ENCODE peak calls at places on chromosomes 16 and 17, in four cellular contexts. Z is cardiac muscle cell; F is gastrocnemius medialis; Q is effector memory CD4-positive, alpha-beta T cell. I is an unnamed sample. For H3K9me3, the result is how much of the 10 kb centered on the place peaks cover.

GRCh38 chr17:80962356-80963329 is 29.0 kb upstream of the CHMP6 start:
- DNase-seq in F (no peak), Q (no peak), Z (no peak), I (no peak)

GRCh38 chr16:67562526-67562917 is at the start of gene CTCF:
- DNase-seq in Q (peak), F (peak), Z (peak), I (peak)

GRCh38 chr16:17432902-17433576 is 37.7 kb downstream of the XYLT1 start:
- DNase-seq in Z (peak), Q (no peak), F (no peak), I (no peak)

GRCh38 chr17:79852748-79853147 is 13.5 kb upstream of the CBX4 start:
- DNase-seq in Z (peak), F (no peak), Q (no peak), I (no peak)

GRCh38 chr17:8109669-8110455 is 8.5 kb downstream of the ALOXE3 start:
- DNase-seq in Z (peak), F (no peak), Q (peak), I (peak)

GRCh38 chr17:70187383-70187782 is 18.1 kb downstream of the KCNJ2 start:
- DNase-seq in Q (no peak), Z (no peak), F (no peak), I (no peak)

GRCh38 chr16:14373901-14374300 is 256.2 kb downstream of the PARN start:
- DNase-seq in Q (no peak), Z (no peak), F (no peak), I (no peak)

GRCh38 chr17:74750327-74751069 is 2.1 kb downstream of the NHERF1 start:
- DNase-seq in Q (no peak), Z (no peak), F (no peak), I (no peak)

GRCh38 chr17:40433551-40434384 is 9.5 kb upstream of the IGFBP4 start:
- DNase-seq in Q (no peak), F (no peak), Z (no peak), I (no peak)

GRCh38 chr16:65681406-65681805 is 559.5 kb upstream of the CDH11 start:
- DNase-seq in Z (peak), F (no peak), Q (no peak), I (no peak)

GRCh38 chr17:36723459-36723858 is 122.1 kb downstream of the MRM1 start:
- DNase-seq in Z (no peak), F (no peak), Q (no peak), I (no peak)

GRCh38 chr16:51085271-51085670 is 65.8 kb downstream of the SALL1 start:
- DNase-seq in Q (no peak), Z (peak), F (no peak), I (no peak)

DNA sequence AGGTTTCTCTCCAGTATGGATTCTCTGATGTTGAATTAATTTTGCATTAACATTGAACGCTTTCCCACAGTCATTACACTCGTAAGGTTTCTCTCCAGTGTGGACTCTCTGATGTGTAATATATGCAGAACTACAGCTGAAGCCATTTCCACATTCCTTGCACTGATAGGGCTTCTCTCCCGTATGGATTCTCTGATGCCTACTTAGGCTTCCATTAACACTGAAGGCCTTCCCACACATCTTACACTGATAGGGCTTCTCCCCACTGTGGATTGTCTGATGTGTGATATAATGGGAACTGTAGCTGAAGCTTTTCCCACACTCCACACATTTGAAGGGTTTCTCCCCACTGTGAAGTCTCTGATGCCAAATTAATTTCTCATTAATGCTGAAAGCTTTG is 7.2 kb upstream of the TLE7 start:
- DNase-seq in Q (no peak), Z (no peak), F (no peak), I (no peak)
- H3K9me3 ChIP-seq in Q (under half), Z (under half), F (half or more), I (under half)

GRCh38 chr17:17755715-17756114 is 74.5 kb downstream of the RAI1 start:
- DNase-seq in Z (no peak), F (no peak), Q (no peak), I (no peak)

GRCh38 chr17:17751996-17752821 is 71.0 kb downstream of the RAI1 start:
- DNase-seq in Z (peak), F (peak), Q (peak), I (peak)

GRCh38 chr17:17752822-17753448 is 71.7 kb downstream of the RAI1 start:
- DNase-seq in F (no peak), Z (no peak), Q (no peak), I (no peak)

GRCh38 chr17:17757391-17757791 is 76.1 kb downstream of the RAI1 start:
- DNase-seq in Z (no peak), F (no peak), Q (no peak), I (no peak)

GRCh38 chr17:17754719-17755686 is 73.7 kb downstream of the RAI1 start:
- DNase-seq in Z (no peak), F (no peak), Q (no peak), I (no peak)
- H3K9me3 ChIP-seq in Z (under half), F (under half), Q (under half), I (under half)

GRCh38 chr17:22272363-22273146 is 580.2 kb downstream of the KCNJ18 start:
- DNase-seq in Z (no peak), F (no peak), Q (no peak), I (no peak)

GRCh38 chr17:22273308-22273707 is 581.0 kb downstream of the KCNJ18 start:
- DNase-seq in Z (no peak), F (no peak), Q (no peak), I (no peak)

GRCh38 chr17:22278302-22279275 is 586.3 kb downstream of the KCNJ18 start:
- DNase-seq in Q (no peak), F (peak), Z (no peak), I (no peak)

GRCh38 chr17:22277595-22277994 is 585.3 kb downstream of the KCNJ18 start:
- DNase-seq in Z (no peak), Q (no peak), F (no peak), I (no peak)
- H3K9me3 ChIP-seq in Z (under half), Q (under half), F (under half), I (under half)

DNA sequence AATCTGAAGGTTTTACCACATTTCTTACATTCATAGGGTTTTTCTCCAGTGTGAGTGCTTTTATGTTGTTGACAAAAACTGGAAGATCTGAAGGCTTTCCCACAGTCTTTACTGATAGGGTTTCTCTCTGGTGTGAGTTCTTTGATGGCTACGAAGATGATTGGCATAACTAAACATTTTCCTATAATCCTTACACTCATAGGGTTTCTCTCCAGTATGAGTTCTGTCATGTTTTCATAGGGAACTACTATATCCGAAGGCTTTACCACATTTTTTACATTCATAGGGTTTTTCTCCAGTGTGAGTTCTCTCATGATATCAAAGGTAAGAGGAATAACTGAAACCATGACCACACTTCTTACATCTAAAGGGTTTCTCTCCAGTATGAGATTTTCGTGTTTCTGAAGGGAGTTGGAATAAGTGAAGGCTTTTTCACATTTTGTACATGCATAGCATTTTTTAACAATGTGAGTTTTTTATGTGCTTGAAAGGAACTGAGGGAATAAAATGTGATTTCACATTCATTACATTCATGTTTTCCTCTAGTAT is 1987.7 kb downstream of the TP53TG3F start:
- DNase-seq in F (no peak), Z (no peak), Q (no peak), I (no peak)
- H3K9me3 ChIP-seq in F (under half), Z (under half), Q (under half), I (under half)

GRCh38 chr17:6772016-6772415 is 4.0 kb upstream of the FBXO39 start:
- DNase-seq in F (no peak), Q (no peak), Z (no peak), I (no peak)

GRCh38 chr17:6768447-6768846 is 7.6 kb upstream of the FBXO39 start:
- DNase-seq in Z (no peak), F (no peak), Q (no peak), I (no peak)
- H3K9me3 ChIP-seq in Z (under half), F (under half), Q (under half), I (under half)

GRCh38 chr16:35565626-35566025 is 2106.2 kb downstream of the TP53TG3F start:
- DNase-seq in Z (no peak), Q (no peak), F (no peak), I (no peak)
- H3K9me3 ChIP-seq in Z (under half), Q (under half), F (under half), I (under half)

GRCh38 chr16:63938661-63939060 is 1183.2 kb downstream of the CDH11 start:
- DNase-seq in Q (no peak), F (no peak), Z (peak), I (no peak)
- H3K9me3 ChIP-seq in Q (under half), F (under half), Z (under half), I (under half)

DNA sequence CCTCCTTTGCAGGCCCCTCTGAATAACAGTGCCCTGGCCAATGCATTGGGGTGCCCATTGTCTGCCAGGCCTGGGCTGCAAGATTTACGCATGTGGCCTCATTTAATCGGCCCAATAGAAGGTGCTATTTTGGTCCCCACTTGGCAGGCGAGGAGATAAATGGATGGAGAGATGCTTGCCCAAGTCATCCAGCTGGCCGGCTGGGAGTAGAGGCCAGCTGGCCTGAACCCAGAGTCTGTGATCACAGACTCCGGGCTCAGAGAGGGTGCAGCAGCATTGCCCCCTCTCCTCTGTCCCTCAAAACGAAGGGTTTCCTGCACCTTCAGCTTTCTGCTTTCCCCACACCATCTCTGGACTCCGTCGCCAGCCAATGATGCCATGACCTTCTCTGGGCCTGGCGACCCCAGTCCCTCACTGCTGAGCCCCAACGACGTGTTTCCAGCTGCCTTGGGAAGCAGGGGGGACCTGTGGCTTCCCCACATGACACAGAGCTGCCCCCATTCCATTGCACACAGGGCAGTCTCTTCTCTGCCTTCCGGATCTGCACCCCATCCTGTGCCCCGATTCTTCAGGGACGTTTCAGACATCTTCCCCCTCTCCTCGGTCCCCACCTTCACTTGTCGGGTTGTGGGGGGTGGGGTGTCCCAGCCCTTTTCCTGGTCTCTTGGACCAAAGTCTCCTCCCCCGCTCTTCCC is 3.5 kb upstream of the ADGRG1 start:
- DNase-seq in Q (no peak), F (no peak), Z (peak), I (no peak)
- H3K9me3 ChIP-seq in Q (under half), F (under half), Z (under half), I (under half)